ENCODE peak calls at places on chromosomes 7 and 10, in four cellular contexts. G is mucosa of descending colon, V is left lung, D is HFF-Myc. S is an unnamed sample.

GRCh38 chr7:32515890-32516550 is 20.7 kb downstream of the AVL9 start:
- DNase-seq in G (no peak), V (no peak), D (no peak), S (peak)

GRCh38 chr10:26173837-26174236 is 42.7 kb upstream of the GAD2 start:
- DNase-seq in G (no peak), V (no peak), D (no peak), S (no peak)

GRCh38 chr7:82677493-82677892 is 233.9 kb upstream of the CACNA2D1 start:
- DNase-seq in G (no peak), V (no peak), D (no peak), S (no peak)

GRCh38 chr7:42603496-42603895 is 308.4 kb downstream of the C7orf25 start:
- DNase-seq in G (no peak), V (no peak), D (no peak), S (peak)

GRCh38 chr7:100247152-100247757 is 27.5 kb downstream of the PVRIG start:
- DNase-seq in G (no peak), V (peak), D (peak), S (peak)

GRCh38 chr7:114530074-114530611 is 115.5 kb downstream of the FOXP2 start:
- DNase-seq in G (no peak), V (no peak), D (peak), S (peak)

GRCh38 chr7:129784783-129785456 is 167.8 kb downstream of the UBE2H start:
- DNase-seq in G (peak), V (peak), D (no peak), S (no peak)

GRCh38 chr10:95279042-95279820 is 11.6 kb downstream of the PDLIM1 start:
- DNase-seq in G (no peak), V (no peak), D (peak), S (peak)

GRCh38 chr10:23469596-23470237 is 30.8 kb downstream of the OTUD1 start:
- DNase-seq in G (no peak), V (no peak), D (no peak), S (no peak)

GRCh38 chr7:27156508-27156898 is at the start of gene HOXA7:
- DNase-seq in G (peak), V (peak), D (no peak), S (no peak)

GRCh38 chr10:92327445-92328433 is 36.8 kb downstream of the MARCHF5 start:
- DNase-seq in G (no peak), V (no peak), D (no peak), S (no peak)

GRCh38 chr10:68330852-68331454 is 911 bp upstream of the HNRNPH3 start:
- DNase-seq in G (no peak), V (peak), D (no peak), S (peak)

GRCh38 chr10:68331455-68332258 is at the start of gene HNRNPH3:
- DNase-seq in G (peak), V (peak), D (peak), S (peak)

GRCh38 chr10:68333452-68333851 is 724 bp upstream of the PBLD start:
- DNase-seq in G (no peak), V (no peak), D (no peak), S (no peak)

GRCh38 chr10:68333058-68333395 is 299 bp upstream of the PBLD start:
- DNase-seq in G (no peak), V (no peak), D (no peak), S (peak)

GRCh38 chr10:68332259-68333057 is at the start of gene PBLD:
- DNase-seq in G (peak), V (peak), D (no peak), S (peak)
- TF ChIP-seq CTCF in G (peak), V (peak), D (peak), S (peak)

DNA sequence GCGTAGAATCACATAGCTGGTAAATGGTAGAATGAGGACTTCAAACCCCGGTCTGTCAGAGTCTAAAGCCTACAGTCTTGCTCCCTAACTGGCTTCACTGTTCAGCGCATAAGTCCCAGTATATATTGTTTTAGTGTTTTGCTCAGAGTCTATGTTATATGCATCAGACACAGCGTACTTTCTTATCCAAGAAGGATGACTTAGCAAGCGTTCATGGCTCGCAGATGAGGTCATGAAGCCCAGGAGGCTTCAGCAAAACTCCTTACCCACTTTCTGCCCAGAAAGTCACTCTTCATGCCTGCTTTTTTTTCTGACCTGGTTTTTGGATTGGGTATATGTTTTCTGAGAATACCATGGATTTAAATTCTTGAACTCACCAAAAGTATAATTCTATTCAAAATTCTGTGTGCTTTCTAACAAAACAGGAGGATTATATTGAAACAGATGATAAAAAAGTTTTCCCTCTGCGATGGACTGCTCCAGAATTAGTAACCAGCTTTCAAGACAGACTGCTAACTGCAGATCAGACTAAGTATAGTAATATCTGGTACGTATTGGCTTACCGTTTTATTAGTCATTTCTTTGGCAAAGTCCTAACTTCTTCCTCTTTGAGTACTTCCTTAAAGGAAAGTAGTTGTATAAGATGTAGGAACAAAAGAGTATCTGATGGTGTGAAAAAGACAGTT is 24.6 kb upstream of the BHLHA15 start:
- DNase-seq in G (no peak), V (no peak), D (no peak), S (peak)
- H3K4me3 ChIP-seq in G (no peak), V (no peak), D (no peak), S (no peak)

GRCh38 chr7:51059493-51059892 is 257.1 kb downstream of the COBL start:
- DNase-seq in G (peak), V (no peak), D (no peak), S (no peak)

GRCh38 chr7:51058764-51059163 is 257.8 kb downstream of the COBL start:
- DNase-seq in G (no peak), V (no peak), D (no peak), S (no peak)

GRCh38 chr7:51062222-51062987 is 254.2 kb downstream of the COBL start:
- DNase-seq in G (no peak), V (peak), D (no peak), S (no peak)

GRCh38 chr7:51064688-51065087 is 251.9 kb downstream of the COBL start:
- DNase-seq in G (no peak), V (no peak), D (no peak), S (no peak)

GRCh38 chr7:51060536-51060935 is 256.1 kb downstream of the COBL start:
- DNase-seq in G (no peak), V (no peak), D (no peak), S (no peak)
- TF ChIP-seq CTCF in G (no peak), V (no peak), D (no peak), S (no peak)

GRCh38 chr7:143492799-143493568 is 15.3 kb downstream of the TAS2R41 start:
- DNase-seq in G (no peak), V (no peak), D (no peak), S (peak)

GRCh38 chr7:143497008-143497795 is 19.5 kb downstream of the TAS2R41 start:
- DNase-seq in G (no peak), V (no peak), D (no peak), S (no peak)

GRCh38 chr7:143493755-143494154 is 16.1 kb downstream of the TAS2R41 start:
- DNase-seq in G (no peak), V (no peak), D (no peak), S (peak)

GRCh38 chr7:143494622-143495021 is 16.9 kb downstream of the TAS2R41 start:
- DNase-seq in G (no peak), V (no peak), D (no peak), S (peak)

DNA sequence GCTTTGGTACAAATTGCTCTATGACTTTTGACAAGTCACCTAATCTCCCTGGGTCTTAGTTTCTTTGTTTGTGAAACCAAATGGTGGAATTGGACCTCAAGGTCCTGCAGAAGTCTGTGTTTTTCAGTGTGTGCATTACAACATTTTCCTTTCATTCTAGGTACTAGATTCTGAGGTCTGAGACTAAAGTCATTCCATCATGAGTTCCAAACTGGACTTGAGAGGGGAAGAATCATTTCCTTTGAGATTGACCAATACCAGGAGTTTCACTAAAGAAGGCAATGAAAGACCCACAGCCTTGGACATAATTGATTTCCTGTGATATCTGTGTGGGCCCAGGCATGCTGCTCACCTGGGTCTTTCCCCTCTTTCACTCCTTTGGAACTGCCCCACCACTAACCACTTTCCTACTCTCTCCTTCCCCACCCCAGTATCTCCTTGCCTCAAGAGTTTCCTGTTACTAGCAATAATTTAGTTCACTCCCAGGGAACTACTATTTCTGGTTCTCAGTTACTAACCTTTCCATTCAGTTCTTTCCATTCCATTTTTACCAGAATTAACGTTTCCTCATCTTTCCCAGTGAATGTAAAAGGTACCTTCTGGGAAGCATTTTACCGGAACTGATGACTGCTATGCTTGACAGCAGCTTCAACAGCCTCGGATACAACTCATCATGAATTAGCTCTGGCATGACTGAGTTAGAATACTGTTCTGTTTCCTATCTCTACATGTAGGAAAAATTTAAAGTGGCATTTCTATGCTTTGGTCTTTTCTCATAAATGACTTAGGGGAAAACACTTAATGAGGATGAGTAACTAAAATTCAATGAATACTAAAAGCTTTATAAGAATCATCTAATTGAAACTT is 18.4 kb downstream of the TAS2R41 start:
- DNase-seq in G (no peak), V (no peak), D (no peak), S (peak)
- H3K4me3 ChIP-seq in G (no peak), V (no peak), D (no peak), S (no peak)

S was measured in cardiac fibroblast.